ENCODE peak calls at places on chromosomes 5 and 9, in seven cellular contexts. D is NCI-H1436, O is GM04503, T is T follicular helper cell, I is NCI-H1417 treated with DMSO at 0.1 percent for 48 hours, S is fibroblast of the conjunctiva, X is B cell. A is an unnamed sample.

GRCh38 chr5:134458676-134459403 is 47.2 kb upstream of the CDKN2AIPNL start:
- DNase-seq in D (peak), O (no peak), T (no peak), I (no peak), S (no peak), X (no peak), A (no peak)

GRCh38 chr9:34139477-34140146 is 13.1 kb upstream of the DCAF12 start:
- DNase-seq in D (no peak), O (peak), T (no peak), I (no peak), S (peak), X (no peak), A (no peak)

GRCh38 chr5:149632311-149633251 is 51.3 kb downstream of the ARHGEF37 start:
- DNase-seq in D (no peak), O (no peak), T (no peak), I (no peak), S (no peak), X (no peak), A (no peak)

GRCh38 chr9:117405950-117406705 is 8.7 kb downstream of the ASTN2 start:
- DNase-seq in D (no peak), O (no peak), T (no peak), I (no peak), S (no peak), X (no peak), A (no peak)

GRCh38 chr5:107388111-107388861 is 282.5 kb downstream of the EFNA5 start:
- DNase-seq in D (no peak), O (peak), T (no peak), I (no peak), S (peak), X (no peak), A (no peak)

GRCh38 chr9:124110307-124110915 is 98.8 kb downstream of the LHX2 start:
- DNase-seq in D (no peak), O (no peak), T (peak), I (no peak), S (no peak), X (no peak), A (no peak)

GRCh38 chr9:69486498-69486897 is 161.5 kb downstream of the ENTREP1 start:
- DNase-seq in D (no peak), O (no peak), T (no peak), I (no peak), S (no peak), X (no peak), A (no peak)

GRCh38 chr9:136313111-136314055 is 9.5 kb upstream of the CCDC187 start:
- DNase-seq in D (no peak), O (no peak), T (no peak), I (no peak), S (no peak), X (no peak), A (no peak)

GRCh38 chr9:112945620-112946208 is 55.0 kb upstream of the SLC46A2 start:
- DNase-seq in D (peak), O (no peak), T (no peak), I (no peak), S (no peak), X (no peak), A (no peak)

GRCh38 chr9:27599521-27600234 is 26.4 kb upstream of the C9orf72 start:
- DNase-seq in D (no peak), O (no peak), T (no peak), I (no peak), S (no peak), X (no peak), A (no peak)

GRCh38 chr5:111670826-111671492 is 86.0 kb downstream of the NREP start:
- DNase-seq in D (no peak), O (no peak), T (no peak), I (no peak), S (no peak), X (no peak), A (no peak)

GRCh38 chr5:61993446-61994017 is 312.5 kb upstream of the KIF2A start:
- DNase-seq in D (no peak), O (no peak), T (no peak), I (no peak), S (no peak), X (no peak), A (no peak)

GRCh38 chr9:35730486-35730854 is 1.5 kb downstream of the TLN1 start:
- DNase-seq in D (no peak), O (no peak), T (no peak), I (no peak), S (no peak), X (no peak), A (no peak)

GRCh38 chr5:1108008-1108864 is 3.6 kb downstream of the SLC12A7 start:
- DNase-seq in D (no peak), O (no peak), T (no peak), I (no peak), S (no peak), X (no peak), A (no peak)

GRCh38 chr5:120552638-120553037 is 88.5 kb downstream of the PRR16 start:
- DNase-seq in D (no peak), O (no peak), T (no peak), I (no peak), S (no peak), X (no peak), A (no peak)

GRCh38 chr5:147396070-147396469 is 113.8 kb downstream of the DPYSL3 start:
- DNase-seq in D (no peak), O (no peak), T (no peak), I (no peak), S (no peak), X (no peak), A (no peak)

GRCh38 chr9:126367139-126367538 is 40.5 kb downstream of the MVB12B start:
- DNase-seq in D (no peak), O (no peak), T (no peak), I (no peak), S (no peak), X (no peak), A (no peak)

GRCh38 chr9:112665347-112665746 is 52.6 kb downstream of the INIP start:
- DNase-seq in D (no peak), O (no peak), T (no peak), I (no peak), S (peak), X (no peak), A (no peak)

GRCh38 chr9:124047106-124047716 is 35.6 kb downstream of the LHX2 start:
- DNase-seq in D (no peak), O (no peak), T (no peak), I (no peak), S (no peak), X (no peak), A (no peak)

GRCh38 chr5:158153508-158153907 is 294.6 kb upstream of the CLINT1 start:
- DNase-seq in D (no peak), O (no peak), T (no peak), I (no peak), S (no peak), X (no peak), A (no peak)

GRCh38 chr5:112703866-112704820 is 33.5 kb upstream of the APC start:
- DNase-seq in D (no peak), O (no peak), T (no peak), I (no peak), S (no peak), X (no peak), A (no peak)

GRCh38 chr5:138438724-138439536 is at the start of gene REEP2:
- DNase-seq in D (no peak), O (no peak), T (peak), I (no peak), S (peak), X (peak), A (peak)